ENCODE peak calls at places on chromosomes 1 and 21, in six cellular contexts. Q, M, C, I, V and W are unnamed samples.

GRCh38 chr1:177219458-177220390 is 49.0 kb downstream of the BRINP2 start:
- DNase-seq in V (no peak), C (no peak), Q (no peak), M (no peak), I (no peak), W (no peak)

GRCh38 chr1:202915146-202915545 is 11.9 kb downstream of the KLHL12 start:
- DNase-seq in I (no peak), C (no peak), Q (no peak), M (no peak), V (peak; percentile 75), W (no peak)

GRCh38 chr1:115078708-115079107 is 10.6 kb downstream of the TSPAN2 start:
- DNase-seq in V (no peak), M (no peak), Q (no peak), C (no peak), I (no peak), W (no peak)

GRCh38 chr21:42358937-42359336 is 7.4 kb downstream of the TFF1 start:
- DNase-seq in C (no peak), M (no peak), I (no peak), V (no peak), Q (no peak), W (no peak)

GRCh38 chr1:93743465-93743864 is 61.8 kb upstream of the BCAR3 start:
- DNase-seq in I (no peak), C (no peak), Q (no peak), M (no peak), V (no peak), W (no peak)

GRCh38 chr1:91741301-91741700 is 144.7 kb downstream of the TGFBR3 start:
- DNase-seq in M (no peak), Q (no peak), V (no peak), C (no peak), I (no peak), W (no peak)

GRCh38 chr1:205284420-205285144 is 37.0 kb downstream of the NUAK2 start:
- DNase-seq in C (peak; percentile 89), Q (peak; percentile 91), V (no peak), I (peak; percentile 94), M (peak; percentile 90), W (peak; percentile 56)

GRCh38 chr1:221719987-221720386 is 21.9 kb downstream of the DUSP10 start:
- DNase-seq in I (no peak), C (no peak), M (no peak), V (no peak), Q (no peak), W (no peak)

GRCh38 chr1:179080866-179081695 is 789 bp upstream of the TOR3A start:
- DNase-seq in M (no peak), I (peak; percentile 52), C (peak; percentile 40), V (no peak), Q (peak; percentile 59), W (no peak)

GRCh38 chr1:197614916-197615692 is 160.2 kb downstream of the DENND1B start:
- DNase-seq in Q (no peak), C (peak; percentile 2), I (peak; percentile 25), M (peak; percentile 38), V (peak; percentile 31), W (peak; percentile 14)

GRCh38 chr1:5911871-5912271 is 80.4 kb downstream of the NPHP4 start:
- DNase-seq in Q (no peak), I (no peak), M (no peak), V (no peak), C (no peak), W (no peak)